ENCODE peak calls at places on chromosomes 12 and 14, in nine cellular contexts. C, Y, V, G, J, Q, W, N and I are unnamed samples.

GRCh38 chr12:109728921-109729836 is 15.6 kb downstream of the FAM222A start:
- DNase-seq in C (peak), Y (peak), V (no peak), G (no peak), J (no peak), Q (no peak), W (no peak), N (peak), I (no peak)

GRCh38 chr12:105485321-105485910 is 154.9 kb downstream of the C12orf75 start:
- DNase-seq in C (no peak), Y (peak), V (peak), G (peak), J (peak), Q (no peak), W (no peak), N (no peak), I (no peak)

GRCh38 chr14:89578048-89578619 is 161.1 kb upstream of the FOXN3 start:
- DNase-seq in C (no peak), Y (no peak), V (no peak), G (no peak), J (no peak), Q (no peak), W (no peak), N (no peak), I (no peak)

GRCh38 chr12:65618574-65618973 is 205.7 kb upstream of the HMGA2 start:
- DNase-seq in C (no peak), Y (no peak), V (no peak), G (no peak), J (no peak), Q (no peak), W (no peak), N (no peak), I (no peak)

GRCh38 chr12:62164036-62164435 is 96.2 kb upstream of the USP15 start:
- DNase-seq in C (no peak), Y (no peak), V (no peak), G (no peak), J (no peak), Q (no peak), W (no peak), N (no peak), I (no peak)

GRCh38 chr12:19120795-19121194 is 8.7 kb upstream of the PLEKHA5 start:
- DNase-seq in C (no peak), Y (no peak), V (no peak), G (peak), J (no peak), Q (no peak), W (no peak), N (no peak), I (no peak)

GRCh38 chr14:89197623-89198022 is 219.4 kb downstream of the FOXN3 start:
- DNase-seq in C (no peak), Y (no peak), V (no peak), G (no peak), J (no peak), Q (no peak), W (no peak), N (no peak), I (no peak)

GRCh38 chr12:94649349-94650142 is 811 bp downstream of the TMCC3 start:
- DNase-seq in C (peak), Y (peak), V (peak), G (peak), J (peak), Q (peak), W (no peak), N (peak), I (no peak)

GRCh38 chr12:121701667-121702277 is 10.8 kb upstream of the TMEM120B start:
- DNase-seq in C (no peak), Y (no peak), V (peak), G (no peak), J (no peak), Q (no peak), W (no peak), N (no peak), I (no peak)

GRCh38 chr12:56359851-56360767 is at the start of gene STAT2:
- DNase-seq in C (peak), Y (peak), V (peak), G (peak), J (peak), Q (peak), W (peak), N (peak), I (peak)

GRCh38 chr14:44846232-44846824 is 115.4 kb downstream of the KLHL28 start:
- DNase-seq in C (no peak), Y (no peak), V (peak), G (peak), J (no peak), Q (peak), W (no peak), N (no peak), I (peak)

GRCh38 chr12:3761116-3761770 is 8.3 kb upstream of the CRACR2A start:
- DNase-seq in C (no peak), Y (no peak), V (no peak), G (no peak), J (no peak), Q (no peak), W (no peak), N (no peak), I (no peak)

GRCh38 chr14:35949933-35950332 is 123.8 kb downstream of the BRMS1L start:
- DNase-seq in C (no peak), Y (no peak), V (peak), G (peak), J (no peak), Q (no peak), W (no peak), N (no peak), I (no peak)

GRCh38 chr14:32129124-32129523 is 52.0 kb downstream of the ARHGAP5 start:
- DNase-seq in C (no peak), Y (no peak), V (no peak), G (peak), J (no peak), Q (no peak), W (no peak), N (no peak), I (no peak)

GRCh38 chr12:69095765-69096477 is 143.4 kb upstream of the CPSF6 start:
- DNase-seq in C (no peak), Y (no peak), V (no peak), G (no peak), J (no peak), Q (no peak), W (no peak), N (no peak), I (no peak)

GRCh38 chr14:76289276-76289675 is 86.7 kb upstream of the ESRRB start:
- DNase-seq in C (no peak), Y (no peak), V (no peak), G (no peak), J (no peak), Q (no peak), W (peak), N (no peak), I (no peak)

GRCh38 chr12:2456813-2457186 is 338.0 kb upstream of the FKBP4 start:
- DNase-seq in C (no peak), Y (no peak), V (no peak), G (no peak), J (peak), Q (no peak), W (no peak), N (no peak), I (no peak)

GRCh38 chr12:47751561-47751960 is 7.1 kb downstream of the RAPGEF3 start:
- DNase-seq in C (no peak), Y (peak), V (no peak), G (no peak), J (no peak), Q (no peak), W (no peak), N (no peak), I (no peak)

GRCh38 chr14:32453857-32454810 is 125.0 kb downstream of the AKAP6 start:
- DNase-seq in C (no peak), Y (no peak), V (peak), G (no peak), J (no peak), Q (no peak), W (no peak), N (peak), I (no peak)

GRCh38 chr12:68001486-68002466 is 12.5 kb downstream of the IFNG-AS1 start:
- DNase-seq in C (no peak), Y (no peak), V (peak), G (peak), J (no peak), Q (no peak), W (no peak), N (no peak), I (no peak)

GRCh38 chr14:99181246-99181645 is 90.8 kb downstream of the BCL11B start:
- DNase-seq in C (peak), Y (no peak), V (no peak), G (no peak), J (no peak), Q (no peak), W (no peak), N (no peak), I (no peak)

GRCh38 chr14:96105921-96106441 is 66.8 kb downstream of the C14orf132 start:
- DNase-seq in C (no peak), Y (peak), V (no peak), G (no peak), J (peak), Q (no peak), W (no peak), N (peak), I (no peak)

GRCh38 chr12:53695148-53696138 is 19.6 kb upstream of the ATP5MC2 start:
- DNase-seq in C (peak), Y (peak), V (peak), G (peak), J (peak), Q (no peak), W (no peak), N (no peak), I (no peak)

GRCh38 chr12:102970780-102971179 is 13.3 kb downstream of the ASCL1 start:
- DNase-seq in C (no peak), Y (no peak), V (no peak), G (no peak), J (no peak), Q (no peak), W (no peak), N (no peak), I (no peak)

DNA sequence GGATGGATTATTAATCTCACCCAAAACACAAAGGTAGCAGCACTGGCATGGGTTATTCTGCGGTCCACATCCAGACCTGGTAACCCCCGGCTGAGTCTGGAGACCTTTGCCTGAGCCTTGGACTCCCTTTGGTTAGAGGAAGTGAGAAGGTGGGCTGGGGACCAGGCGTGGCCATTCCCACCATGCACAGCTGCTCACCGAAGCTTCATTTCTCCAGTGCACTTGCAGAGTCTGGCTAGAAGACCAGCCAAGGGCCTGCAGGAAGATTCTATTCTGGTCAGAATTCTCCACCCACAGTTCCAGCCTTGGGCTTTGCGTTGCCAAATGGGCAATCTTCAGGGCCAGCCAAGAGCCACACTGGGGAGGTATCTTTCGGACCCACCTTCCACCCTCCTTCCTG is 73.0 kb downstream of the LGMN start:
- DNase-seq in C (no peak), Y (peak), V (no peak), G (no peak), J (no peak), Q (no peak), W (no peak), N (peak), I (no peak)
- H3K4me3 ChIP-seq in C (no peak), Y (no peak), V (no peak), G (no peak), J (no peak), Q (no peak), W (no peak), N (no peak), I (no peak)

DNA sequence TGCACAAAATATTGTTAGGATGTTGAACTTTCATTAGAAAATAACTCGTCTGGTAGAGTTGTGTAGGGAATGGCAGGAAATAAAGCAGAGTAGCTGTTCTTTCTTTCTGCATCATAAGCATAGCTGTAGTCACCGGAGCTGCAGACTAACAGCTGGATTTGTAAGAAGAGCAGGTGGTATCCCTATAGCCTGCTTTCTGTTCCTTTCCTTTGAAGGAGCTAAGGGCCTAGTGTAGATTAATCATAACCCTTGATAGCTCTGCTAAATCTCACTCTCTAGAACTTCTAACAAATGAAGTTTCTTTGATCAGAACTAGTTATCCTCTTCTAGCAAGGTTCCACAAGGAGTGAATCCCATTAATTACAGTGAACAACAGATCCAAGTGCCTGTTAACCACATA is 3.5 kb downstream of the LMO3 start:
- DNase-seq in C (no peak), Y (no peak), V (no peak), G (no peak), J (no peak), Q (no peak), W (no peak), N (no peak), I (no peak)
- H3K4me3 ChIP-seq in C (no peak), Y (no peak), V (no peak), G (no peak), J (no peak), Q (no peak), W (peak), N (peak), I (no peak)

DNA sequence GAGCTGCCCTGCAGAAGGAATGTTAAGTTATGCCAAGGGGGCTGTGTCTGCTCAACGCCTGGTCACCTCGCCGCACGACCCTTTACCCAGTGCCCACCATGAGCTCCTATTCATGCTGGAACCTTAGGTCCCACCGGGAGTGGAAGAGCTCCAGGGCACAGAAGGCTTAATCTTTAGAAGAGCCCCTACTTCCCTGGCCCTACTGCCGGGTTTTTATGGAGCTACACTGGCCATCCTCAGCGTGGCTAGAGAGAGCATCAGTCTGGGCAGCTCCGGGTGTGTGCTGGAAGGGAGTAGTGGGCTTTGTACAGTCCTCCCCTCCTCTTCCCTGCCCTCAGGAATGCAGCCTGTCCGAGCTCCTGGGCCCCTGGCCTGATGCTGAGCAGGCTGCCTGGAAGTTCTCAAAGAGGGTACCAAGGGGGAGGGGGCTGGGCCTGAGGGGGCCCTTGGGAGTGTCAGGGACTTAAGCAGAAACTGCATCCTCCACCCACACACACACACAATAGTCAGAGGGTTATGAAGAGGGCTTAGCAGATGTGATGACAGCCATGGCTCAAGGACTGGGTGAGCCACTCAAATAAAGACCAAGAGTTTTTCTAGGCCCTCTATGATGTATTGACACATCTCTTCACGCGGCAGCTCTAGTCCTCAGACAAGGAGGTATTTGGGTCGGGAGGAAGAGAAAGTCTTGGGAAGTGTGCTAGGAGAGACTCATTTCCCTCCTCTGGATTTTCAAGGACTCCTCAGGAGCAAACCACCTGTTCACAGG is 16.4 kb upstream of the FIGNL2 start:
- DNase-seq in C (no peak), Y (peak), V (peak), G (no peak), J (no peak), Q (no peak), W (no peak), N (no peak), I (no peak)
- H3K4me3 ChIP-seq in C (no peak), Y (peak), V (no peak), G (no peak), J (no peak), Q (peak), W (peak), N (peak), I (no peak)

GRCh38 chr12:31928246-31929139 is 30.7 kb upstream of the RESF1 start:
- DNase-seq in C (no peak), Y (no peak), V (no peak), G (no peak), J (no peak), Q (no peak), W (no peak), N (no peak), I (no peak)
- H3K4me3 ChIP-seq in C (no peak), Y (no peak), V (no peak), G (no peak), J (no peak), Q (no peak), W (no peak), N (no peak), I (peak)